ENCODE peak calls at places on chromosomes 13 and 19, in nine cellular contexts. X is midbrain; P is spleen; B is HT-29; H is adrenal gland; F is NCI-H2171 treated with DMSO at 0.1 percent for 48 hours; E is T-helper 2 cell; J is stimulated activated CD4-positive, alpha-beta T cell treated with anti-CD3 and anti-CD28 coated beads, Interleukin-2, amount 100 ng/mL, for 48 hours; K is AG20443. N is an unnamed sample.

GRCh38 chr13:78680611-78681010 is 21.7 kb upstream of the OBI1 start:
- DNase-seq in X (no peak), P (no peak), B (no peak), H (no peak), F (no peak), E (no peak), J (no peak), K (no peak), N (no peak)

GRCh38 chr19:56933014-56933705 is 92.6 kb upstream of the PEG3 start:
- DNase-seq in X (no peak), P (no peak), B (no peak), H (no peak), F (no peak), E (no peak), J (no peak), K (no peak), N (peak)

GRCh38 chr19:3131168-3131567 is 4.7 kb upstream of the GNA15 start:
- DNase-seq in X (no peak), P (peak), B (no peak), H (no peak), F (no peak), E (no peak), J (no peak), K (no peak), N (no peak)

GRCh38 chr13:75492389-75492788 is 10.4 kb upstream of the TBC1D4 start:
- DNase-seq in X (no peak), P (no peak), B (no peak), H (no peak), F (no peak), E (no peak), J (no peak), K (no peak), N (no peak)

GRCh38 chr13:42333613-42334328 is 61.8 kb downstream of the AKAP11 start:
- DNase-seq in X (no peak), P (no peak), B (peak), H (no peak), F (peak), E (no peak), J (no peak), K (no peak), N (no peak)

GRCh38 chr13:99626461-99627082 is 125.3 kb downstream of the TM9SF2 start:
- DNase-seq in X (no peak), P (no peak), B (no peak), H (no peak), F (no peak), E (no peak), J (no peak), K (peak), N (no peak)

GRCh38 chr13:79995334-79995733 is 345.6 kb downstream of the SPRY2 start:
- DNase-seq in X (no peak), P (no peak), B (no peak), H (no peak), F (no peak), E (no peak), J (no peak), K (peak), N (no peak)

GRCh38 chr19:41870401-41870873 is 6.6 kb upstream of the CD79A start:
- DNase-seq in X (no peak), P (no peak), B (no peak), H (no peak), F (no peak), E (no peak), J (no peak), K (peak), N (no peak)

GRCh38 chr13:94427313-94427712 is 52.2 kb downstream of the DCT start:
- DNase-seq in X (peak), P (no peak), B (no peak), H (no peak), F (no peak), E (no peak), J (no peak), K (no peak), N (no peak)

GRCh38 chr13:113928701-113929627 is 44.9 kb downstream of the C13orf46 start:
- DNase-seq in X (peak), P (peak), B (no peak), H (peak), F (no peak), E (no peak), J (no peak), K (peak), N (no peak)

N was measured in occipital lobe.